ENCODE peak calls at places on chromosomes 2 and 18, in seven cellular contexts. F is dorsolateral prefrontal cortex, I is IMR-90, U is COLO829, S is mesothelial cell of epicardium, E is omental fat pad, O is mucosa of gallbladder. M is an unnamed sample.

GRCh38 chr2:129885735-129886134 is 93.7 kb upstream of the RAB6C start:
- DNase-seq in F (no peak), I (no peak), U (no peak), S (no peak), E (no peak), O (no peak), M (no peak)

GRCh38 chr18:46336278-46337205 is 232.4 kb downstream of the HAUS1 start:
- DNase-seq in F (peak), I (no peak), U (no peak), S (no peak), E (no peak), O (no peak), M (no peak)

GRCh38 chr2:98908909-98909308 is 27.1 kb downstream of the CRACDL start:
- DNase-seq in F (no peak), I (peak), U (no peak), S (no peak), E (no peak), O (no peak), M (no peak)

GRCh38 chr2:168079236-168079635 is 168.2 kb downstream of the STK39 start:
- DNase-seq in F (no peak), I (no peak), U (no peak), S (no peak), E (no peak), O (no peak), M (no peak)

GRCh38 chr2:45578056-45578843 is 32.8 kb downstream of the SRBD1 start:
- DNase-seq in F (no peak), I (peak), U (peak), S (no peak), E (no peak), O (no peak), M (no peak)

GRCh38 chr2:116952254-116952653 is 862.2 kb upstream of the DDX18 start:
- DNase-seq in F (no peak), I (no peak), U (no peak), S (no peak), E (no peak), O (no peak), M (no peak)

GRCh38 chr2:215290980-215291599 is 20.8 kb upstream of the ATIC start:
- DNase-seq in F (no peak), I (no peak), U (no peak), S (no peak), E (no peak), O (no peak), M (no peak)

GRCh38 chr2:79294994-79295393 is 135.4 kb upstream of the REG3A start:
- DNase-seq in F (no peak), I (no peak), U (no peak), S (no peak), E (no peak), O (no peak), M (peak)

GRCh38 chr18:4106407-4107033 is 348.6 kb downstream of the DLGAP1 start:
- DNase-seq in F (peak), I (peak), U (peak), S (peak), E (peak), O (peak), M (peak)

GRCh38 chr18:45361148-45361851 is 254.0 kb upstream of the SLC14A2 start:
- DNase-seq in F (no peak), I (no peak), U (no peak), S (no peak), E (no peak), O (no peak), M (no peak)

GRCh38 chr18:70659026-70659726 is 370.3 kb downstream of the SOCS6 start:
- DNase-seq in F (no peak), I (peak), U (peak), S (no peak), E (no peak), O (no peak), M (no peak)

GRCh38 chr2:47695800-47696477 is 87.0 kb upstream of the MSH6 start:
- DNase-seq in F (no peak), I (no peak), U (no peak), S (no peak), E (no peak), O (no peak), M (no peak)

GRCh38 chr18:22705328-22705727 is 227.8 kb upstream of the RBBP8 start:
- DNase-seq in F (no peak), I (peak), U (no peak), S (no peak), E (no peak), O (no peak), M (no peak)

GRCh38 chr2:14994721-14995120 is 362.2 kb downstream of the LRATD1 start:
- DNase-seq in F (no peak), I (no peak), U (no peak), S (no peak), E (no peak), O (no peak), M (no peak)

GRCh38 chr2:85705680-85706039 is 11.5 kb downstream of the GNLY start:
- DNase-seq in F (no peak), I (peak), U (no peak), S (no peak), E (no peak), O (peak), M (no peak)

GRCh38 chr2:237996041-237996593 is 29.3 kb downstream of the UBE2F start:
- DNase-seq in F (no peak), I (peak), U (no peak), S (no peak), E (no peak), O (no peak), M (no peak)

GRCh38 chr18:47749195-47749973 is 181.1 kb downstream of the SMAD2 start:
- DNase-seq in F (peak), I (peak), U (peak), S (peak), E (peak), O (peak), M (peak)

GRCh38 chr2:225177098-225177497 is 134.8 kb upstream of the DOCK10 start:
- DNase-seq in F (no peak), I (peak), U (peak), S (no peak), E (no peak), O (no peak), M (no peak)

GRCh38 chr2:191049728-191050639 is 36.0 kb upstream of the STAT1 start:
- DNase-seq in F (no peak), I (peak), U (no peak), S (no peak), E (no peak), O (no peak), M (no peak)